ENCODE peak calls at places on chromosome 5, in nine cellular contexts. N, J, E, D, O, H, F, M and K are unnamed samples.

GRCh38 chr5:103293099-103293498 is 34.5 kb downstream of the MACIR start:
- DNase-seq in E (no peak), J (no peak), O (no peak), N (no peak), H (no peak), F (no peak), M (no peak), D (no peak), K (no peak)

GRCh38 chr5:35926389-35927051 is 11.9 kb downstream of the CAPSL start:
- DNase-seq in E (peak), F (no peak), J (peak), O (peak), H (no peak), D (peak), M (peak), N (peak), K (peak)

GRCh38 chr5:168346417-168346816 is 55.0 kb downstream of the WWC1 start:
- DNase-seq in E (no peak), D (no peak), N (no peak), F (no peak), H (no peak), J (no peak), M (no peak), O (no peak), K (no peak)

GRCh38 chr5:69502375-69503143 is 10.0 kb downstream of the OCLN start:
- DNase-seq in F (no peak), D (no peak), O (no peak), E (no peak), J (no peak), N (peak), H (no peak), M (peak), K (no peak)

GRCh38 chr5:40549611-40550010 is 130.1 kb upstream of the PTGER4 start:
- DNase-seq in N (no peak), J (no peak), D (no peak), E (no peak), F (no peak), H (no peak), O (no peak), M (no peak), K (no peak)

GRCh38 chr5:96718635-96719077 is 56.5 kb downstream of the CAST start:
- DNase-seq in J (no peak), E (no peak), O (no peak), N (no peak), F (no peak), D (no peak), M (no peak), H (no peak), K (no peak)

GRCh38 chr5:15463231-15463630 is 36.7 kb upstream of the FBXL7 start:
- DNase-seq in D (no peak), O (no peak), F (no peak), J (no peak), E (no peak), M (no peak), N (peak), H (no peak), K (no peak)

GRCh38 chr5:53569486-53569885 is 9.0 kb downstream of the NDUFS4 start:
- DNase-seq in J (no peak), N (peak), H (no peak), F (no peak), M (no peak), E (no peak), O (no peak), D (no peak), K (no peak)

GRCh38 chr5:73374520-73375235 is 73.9 kb downstream of the FOXD1 start:
- DNase-seq in D (no peak), O (no peak), N (no peak), M (no peak), H (no peak), E (no peak), J (no peak), F (no peak), K (no peak)

GRCh38 chr5:129664336-129664937 is 83.5 kb upstream of the MINAR2 start:
- DNase-seq in F (no peak), N (peak), D (peak), E (peak), O (peak), J (peak), H (no peak), M (peak), K (peak)

GRCh38 chr5:116574682-116575634 is at the start of gene SEMA6A:
- DNase-seq in D (peak), O (peak), M (peak), J (peak), N (peak), E (peak), H (peak), F (peak), K (peak)

GRCh38 chr5:125093776-125094175 is 347.3 kb upstream of the ZNF608 start:
- DNase-seq in O (peak), J (no peak), H (no peak), M (no peak), E (peak), N (peak), F (peak), D (no peak), K (no peak)

GRCh38 chr5:11324521-11325289 is 563.7 kb upstream of the DAP start:
- DNase-seq in J (no peak), N (no peak), F (no peak), H (no peak), D (no peak), E (no peak), M (no peak), O (no peak), K (no peak)

GRCh38 chr5:157366741-157367684 is 93.0 kb upstream of the NIPAL4 start:
- DNase-seq in N (peak), H (no peak), M (peak), J (peak), F (no peak), E (peak), O (no peak), D (peak), K (peak)

GRCh38 chr5:170082701-170083100 is 23.0 kb upstream of the FOXI1 start:
- DNase-seq in E (no peak), N (no peak), H (no peak), D (no peak), M (no peak), O (no peak), J (no peak), F (no peak), K (no peak)

GRCh38 chr5:170522211-170523128 is 18.6 kb downstream of the KCNIP1 start:
- DNase-seq in F (no peak), E (no peak), N (no peak), H (no peak), J (no peak), D (no peak), M (no peak), O (no peak), K (no peak)

GRCh38 chr5:83554686-83555085 is 83.1 kb downstream of the VCAN start:
- DNase-seq in H (no peak), M (no peak), F (no peak), J (no peak), E (no peak), D (no peak), O (no peak), N (no peak), K (no peak)

GRCh38 chr5:120160120-120160895 is 303.8 kb upstream of the PRR16 start:
- DNase-seq in F (no peak), D (no peak), O (no peak), H (no peak), M (no peak), J (no peak), E (no peak), N (no peak), K (no peak)

GRCh38 chr5:150107909-150108447 is 21.6 kb upstream of the CSF1R start:
- DNase-seq in N (no peak), H (no peak), J (no peak), M (no peak), F (no peak), D (no peak), O (no peak), E (no peak), K (peak)

GRCh38 chr5:76371955-76372319 is 31.1 kb upstream of the IQGAP2 start:
- DNase-seq in M (peak), D (no peak), F (no peak), J (no peak), H (no peak), N (no peak), O (no peak), E (no peak), K (no peak)

GRCh38 chr5:179806250-179807045 is at the start of gene MGAT4B:
- DNase-seq in E (no peak), O (no peak), H (no peak), N (peak), D (peak), J (peak), F (no peak), M (no peak), K (peak)

GRCh38 chr5:95822408-95823240 is at the start of gene GLRX:
- DNase-seq in N (peak), F (peak), J (peak), H (no peak), E (peak), D (no peak), O (peak), M (peak), K (peak)

GRCh38 chr5:52800394-52801213 is 12.9 kb downstream of the ITGA1 start:
- DNase-seq in O (no peak), D (peak), E (peak), F (no peak), H (no peak), J (peak), N (peak), M (peak), K (peak)

GRCh38 chr5:156815988-156816599 is 34.0 kb upstream of the PPP1R2B start:
- DNase-seq in J (peak), F (no peak), H (no peak), M (peak), N (no peak), O (no peak), E (peak), D (no peak), K (peak)

GRCh38 chr5:170892201-170892600 is 30.4 kb downstream of the RANBP17 start:
- DNase-seq in M (no peak), N (peak), J (no peak), D (no peak), F (no peak), E (no peak), O (no peak), H (no peak), K (no peak)

GRCh38 chr5:82901281-82901888 is 175.8 kb downstream of the TMEM167A start:
- DNase-seq in D (no peak), H (no peak), N (no peak), F (no peak), O (no peak), E (no peak), M (no peak), J (no peak), K (no peak)

GRCh38 chr5:73763300-73764032 is 137.5 kb downstream of the ARHGEF28 start:
- DNase-seq in D (no peak), N (no peak), M (peak), O (no peak), H (no peak), J (no peak), E (no peak), F (no peak), K (no peak)

GRCh38 chr5:27708579-27708978 is 670.2 kb upstream of the CDH9 start:
- DNase-seq in M (no peak), O (no peak), E (peak), F (no peak), D (no peak), H (no peak), J (no peak), N (peak), K (no peak)

GRCh38 chr5:5826911-5827310 is 404.4 kb downstream of the ICE1 start:
- DNase-seq in F (no peak), D (no peak), E (no peak), O (no peak), M (no peak), H (no peak), N (no peak), J (no peak), K (no peak)

GRCh38 chr5:133385346-133385745 is 227.0 kb downstream of the FSTL4 start:
- DNase-seq in N (no peak), M (no peak), F (no peak), D (no peak), O (no peak), J (no peak), H (no peak), E (no peak), K (no peak)

GRCh38 chr5:177530638-177531037 is 13.9 kb upstream of the DDX41 start:
- DNase-seq in H (no peak), E (no peak), D (no peak), M (no peak), N (no peak), F (no peak), O (no peak), J (no peak), K (no peak)

GRCh38 chr5:157431544-157432200 is 28.3 kb upstream of the NIPAL4 start:
- DNase-seq in N (peak), O (peak), D (no peak), E (peak), H (peak), M (peak), J (no peak), F (no peak), K (peak)

GRCh38 chr5:139382371-139382770 is 726 bp downstream of the SLC23A1 start:
- DNase-seq in D (no peak), N (no peak), O (no peak), F (no peak), J (no peak), H (no peak), M (no peak), E (no peak), K (no peak)

GRCh38 chr5:53616939-53617549 is 56.6 kb downstream of the NDUFS4 start:
- DNase-seq in H (no peak), J (no peak), M (no peak), D (peak), E (no peak), O (no peak), N (no peak), F (no peak), K (peak)

GRCh38 chr5:73122875-73123810 is 2.8 kb downstream of the TMEM171 start:
- DNase-seq in J (no peak), O (no peak), E (no peak), M (no peak), N (peak), H (no peak), F (no peak), D (no peak), K (peak)

GRCh38 chr5:132263548-132264261 is 6.2 kb downstream of the PDLIM4 start:
- DNase-seq in D (peak), O (no peak), H (no peak), E (peak), J (peak), N (peak), M (no peak), F (no peak), K (no peak)

GRCh38 chr5:77492653-77493000 is 511 bp upstream of the WDR41 start:
- DNase-seq in D (no peak), J (no peak), O (no peak), F (no peak), H (no peak), N (no peak), M (no peak), E (no peak), K (no peak)
- TF ChIP-seq CTCF in D (no peak), J (no peak), O (peak), F (no peak), H (no peak), N (no peak), M (no peak), E (no peak), K (no peak)

DNA sequence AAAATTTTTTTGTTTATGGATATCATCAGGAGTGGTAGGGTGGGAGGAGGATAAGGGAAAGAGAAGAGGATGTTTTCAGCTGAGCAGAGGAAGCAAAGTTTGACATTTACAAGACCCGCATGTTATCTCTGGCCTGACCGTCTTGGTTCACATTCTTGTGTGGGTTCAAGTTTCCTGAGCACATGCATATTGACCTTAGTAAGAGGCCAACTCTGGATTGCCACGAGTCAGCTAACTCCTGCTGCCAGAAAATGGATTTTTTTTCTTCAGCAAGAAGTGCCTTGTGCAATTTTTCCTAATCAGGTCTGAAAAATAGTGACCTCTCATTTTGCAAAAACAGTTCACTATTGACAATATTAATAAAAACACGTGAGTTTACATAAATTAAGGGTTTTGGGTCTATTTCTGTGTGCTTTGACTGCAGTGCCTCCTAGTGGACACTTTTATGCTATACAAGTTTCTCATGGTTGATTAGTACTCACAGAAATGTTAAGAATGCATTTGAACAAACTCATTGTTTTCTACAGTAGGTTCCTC is 27.1 kb upstream of the BASP1 start:
- DNase-seq in F (no peak), J (peak), D (peak), M (peak), H (no peak), N (peak), O (peak), E (peak), K (peak)
- TF ChIP-seq MAX in F (no peak), J (peak), D (no peak), M (no peak), H (no peak), N (peak), O (no peak), E (peak), K (peak)

GRCh38 chr5:74892921-74893320 is 26.7 kb upstream of the FAM169A start:
- DNase-seq in H (no peak), N (no peak), O (no peak), M (no peak), E (no peak), D (no peak), F (no peak), J (no peak), K (no peak)
- H3K4me3 ChIP-seq in H (no peak), N (no peak), O (no peak), M (no peak), E (no peak), D (no peak), F (no peak), J (no peak), K (no peak)

DNA sequence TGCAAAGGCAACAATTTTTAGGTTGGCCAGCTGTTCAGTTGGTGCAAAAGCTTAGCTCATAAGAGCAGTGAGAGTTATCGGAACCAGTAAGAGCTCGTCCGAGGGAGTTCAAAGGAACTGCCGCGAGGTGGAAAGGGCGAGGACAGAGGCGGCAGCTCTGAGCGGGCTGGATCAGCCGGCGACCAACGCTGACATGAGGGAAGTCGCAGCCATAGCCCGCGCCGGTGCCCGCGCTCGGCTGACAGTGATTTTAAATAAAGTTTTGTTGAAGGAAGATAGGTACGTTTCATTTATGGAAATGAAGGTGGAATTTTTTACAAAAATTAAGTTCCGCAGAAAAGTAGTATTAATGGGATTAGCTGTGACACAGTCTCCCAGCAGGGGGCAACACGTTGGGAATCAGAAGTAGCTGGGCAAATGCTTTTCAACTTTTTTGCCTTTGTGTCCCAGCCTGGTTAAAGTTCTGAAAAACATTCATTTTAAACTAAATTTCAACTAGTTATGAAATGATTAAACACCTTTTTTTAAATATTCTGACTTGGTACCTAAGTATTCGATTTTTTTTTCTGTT is 43.2 kb downstream of the FBXO4 start:
- DNase-seq in F (no peak), J (peak), M (no peak), E (no peak), H (no peak), D (peak), O (no peak), N (no peak), K (no peak)
- TF ChIP-seq CTCF in F (no peak), J (peak), M (no peak), E (no peak), H (no peak), D (peak), O (peak), N (no peak), K (peak)

GRCh38 chr5:143016777-143017374 is 246.7 kb downstream of the ARHGAP26 start:
- DNase-seq in F (no peak), N (peak), M (no peak), O (no peak), E (no peak), H (no peak), J (peak), D (peak), K (peak)
- TF ChIP-seq MAX in F (no peak), N (no peak), M (no peak), O (no peak), E (no peak), H (no peak), J (no peak), D (no peak), K (no peak)

DNA sequence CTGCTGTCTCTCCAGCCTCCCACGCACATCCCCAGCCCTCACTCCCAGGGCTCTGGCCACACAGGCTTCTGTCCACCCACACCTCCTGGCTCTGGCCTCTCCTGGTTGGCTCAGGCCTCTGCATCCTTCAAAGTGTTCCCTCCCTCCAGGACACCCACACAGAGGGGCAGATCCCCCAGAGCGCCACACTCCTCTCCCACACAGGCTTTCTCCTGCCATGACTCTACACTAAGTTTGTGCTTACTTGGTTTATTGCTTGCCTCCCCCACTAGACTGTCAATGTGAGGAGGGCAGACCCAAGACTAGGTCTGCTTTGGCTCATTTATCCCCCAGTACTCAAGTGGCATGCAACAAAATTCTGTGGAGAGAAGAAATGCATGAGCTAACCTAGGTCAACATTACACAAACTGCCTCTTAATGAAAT is 67.0 kb upstream of the SPOCK1 start:
- DNase-seq in N (no peak), F (no peak), D (no peak), H (no peak), M (no peak), E (no peak), O (no peak), J (no peak), K (no peak)
- H3K4me3 ChIP-seq in N (no peak), F (no peak), D (no peak), H (no peak), M (no peak), E (no peak), O (no peak), J (no peak), K (no peak)

DNA sequence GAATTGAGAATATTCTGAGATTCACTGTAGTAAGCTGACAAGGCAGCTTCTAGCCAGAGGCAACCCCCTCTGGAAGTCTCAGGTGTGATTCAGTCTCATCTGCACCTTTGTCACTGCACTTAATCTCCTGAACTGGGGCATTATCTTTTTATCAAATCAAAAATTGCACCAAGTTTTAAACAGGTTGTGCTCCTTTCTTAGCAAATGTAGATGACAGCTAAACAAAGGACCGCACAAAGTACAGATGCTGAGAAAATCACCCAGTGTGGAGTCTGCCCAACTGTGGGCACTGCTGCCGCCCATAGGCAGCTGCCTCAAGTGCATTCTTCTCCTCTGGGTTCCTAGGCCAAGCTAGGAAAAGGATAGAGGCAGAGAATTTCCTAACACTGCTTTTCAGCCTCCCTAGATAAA is 51.1 kb downstream of the STARD4 start:
- DNase-seq in J (peak), F (peak), O (no peak), N (no peak), D (no peak), M (no peak), H (no peak), E (peak), K (no peak)
- TF ChIP-seq CTCF in J (peak), F (peak), O (peak), N (peak), D (peak), M (peak), H (peak), E (peak), K (no peak)

DNA sequence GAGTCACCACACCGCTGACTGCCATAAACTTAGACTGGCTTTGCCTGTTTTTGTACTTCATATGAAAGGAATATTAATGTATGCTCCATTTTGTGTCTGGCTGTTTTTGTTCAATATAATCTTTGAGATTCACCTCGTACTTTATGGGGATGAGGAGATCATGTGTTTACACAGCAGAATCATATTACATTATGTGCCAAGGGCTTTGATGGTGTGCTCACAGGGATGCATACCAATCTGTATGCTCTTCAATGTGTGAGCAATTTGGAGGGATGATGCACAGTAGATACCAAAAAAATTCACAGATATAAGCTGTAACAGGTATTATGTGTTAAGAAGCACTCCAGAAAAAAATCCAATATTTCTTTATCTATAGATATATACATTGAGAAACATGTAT is 113.7 kb downstream of the GABRB2 start:
- DNase-seq in O (no peak), N (no peak), J (no peak), H (no peak), D (no peak), F (no peak), M (no peak), E (no peak), K (no peak)
- TF ChIP-seq MAX in O (no peak), N (no peak), J (no peak), H (no peak), D (no peak), F (no peak), M (no peak), E (no peak), K (no peak)